ENCODE peak calls at places on chromosomes 11 and 22, in four cellular contexts. One of them, this sample, is unnamed.

GRCh38 chr11:75705541-75705940 is 12.1 kb upstream of the MOGAT2 start:
- DNase-seq in effector memory CD4-positive, alpha-beta T cell: no peak
- DNase-seq in NCI-H1092: no peak
- DNase-seq in T-helper 2 cell: no peak
- DNase-seq in this sample: no peak

GRCh38 chr11:67389477-67389876 is 2.3 kb upstream of the RAD9A start:
- DNase-seq in effector memory CD4-positive, alpha-beta T cell: no peak
- DNase-seq in NCI-H1092: no peak
- DNase-seq in T-helper 2 cell: peak; percentile 44
- DNase-seq in this sample: peak; percentile 80

GRCh38 chr11:69529001-69529400 is 47.5 kb downstream of the LINC01488 start:
- DNase-seq in effector memory CD4-positive, alpha-beta T cell: no peak
- DNase-seq in NCI-H1092: no peak
- DNase-seq in T-helper 2 cell: no peak
- DNase-seq in this sample: no peak

GRCh38 chr11:69880803-69881445 is 61.7 kb upstream of the FGF3 start:
- DNase-seq in effector memory CD4-positive, alpha-beta T cell: no peak
- DNase-seq in NCI-H1092: no peak
- DNase-seq in T-helper 2 cell: no peak
- DNase-seq in this sample: no peak

GRCh38 chr22:48651036-48651890 is 1176.4 kb downstream of the BRD1 start:
- DNase-seq in effector memory CD4-positive, alpha-beta T cell: no peak
- DNase-seq in NCI-H1092: no peak
- DNase-seq in T-helper 2 cell: no peak
- DNase-seq in this sample: no peak

GRCh38 chr22:23401111-23401909 is 178.8 kb downstream of the IGLL1 start:
- DNase-seq in effector memory CD4-positive, alpha-beta T cell: no peak
- DNase-seq in NCI-H1092: no peak
- DNase-seq in T-helper 2 cell: no peak
- DNase-seq in this sample: no peak

GRCh38 chr11:119101759-119102423 is at the start of gene DPAGT1:
- DNase-seq in effector memory CD4-positive, alpha-beta T cell: peak; percentile 75
- DNase-seq in NCI-H1092: peak; percentile 96
- DNase-seq in T-helper 2 cell: peak; percentile 77
- DNase-seq in this sample: peak; percentile 98

GRCh38 chr22:19109198-19110063 is 12.8 kb downstream of the DGCR2 start:
- DNase-seq in effector memory CD4-positive, alpha-beta T cell: peak; percentile 39
- DNase-seq in NCI-H1092: no peak
- DNase-seq in T-helper 2 cell: no peak
- DNase-seq in this sample: no peak

GRCh38 chr11:36793542-36793926 is 195.5 kb upstream of the RAG2 start:
- DNase-seq in effector memory CD4-positive, alpha-beta T cell: no peak
- DNase-seq in NCI-H1092: no peak
- DNase-seq in T-helper 2 cell: no peak
- DNase-seq in this sample: peak; percentile 45

GRCh38 chr11:8332196-8332595 is 68.5 kb upstream of the LMO1 start:
- DNase-seq in effector memory CD4-positive, alpha-beta T cell: no peak
- DNase-seq in NCI-H1092: no peak
- DNase-seq in T-helper 2 cell: no peak
- DNase-seq in this sample: no peak

GRCh38 chr11:45097721-45098493 is 48.5 kb upstream of the PRDM11 start:
- DNase-seq in effector memory CD4-positive, alpha-beta T cell: no peak
- DNase-seq in NCI-H1092: no peak
- DNase-seq in T-helper 2 cell: no peak
- DNase-seq in this sample: peak; percentile 92

GRCh38 chr22:22150457-22150856 is 94.1 kb upstream of the VPREB1 start:
- DNase-seq in effector memory CD4-positive, alpha-beta T cell: no peak
- DNase-seq in NCI-H1092: no peak
- DNase-seq in T-helper 2 cell: no peak
- DNase-seq in this sample: no peak

GRCh38 chr11:62791501-62792192 is at the start of gene TMEM223:
- DNase-seq in effector memory CD4-positive, alpha-beta T cell: peak; percentile 83
- DNase-seq in NCI-H1092: peak; percentile 76
- DNase-seq in T-helper 2 cell: peak; percentile 86
- DNase-seq in this sample: peak; percentile 94

GRCh38 chr11:121465709-121466062 is 12.9 kb upstream of the SORL1-AS1 start:
- DNase-seq in effector memory CD4-positive, alpha-beta T cell: no peak
- DNase-seq in NCI-H1092: no peak
- DNase-seq in T-helper 2 cell: no peak
- DNase-seq in this sample: no peak

GRCh38 chr11:85627332-85627997 is at the start of gene DLG2:
- DNase-seq in effector memory CD4-positive, alpha-beta T cell: no peak
- DNase-seq in NCI-H1092: peak; percentile 49
- DNase-seq in T-helper 2 cell: no peak
- DNase-seq in this sample: peak; percentile 23

GRCh38 chr22:35489225-35489624 is 51.4 kb upstream of the RASD2 start:
- DNase-seq in effector memory CD4-positive, alpha-beta T cell: no peak
- DNase-seq in NCI-H1092: peak; percentile 42
- DNase-seq in T-helper 2 cell: no peak
- DNase-seq in this sample: no peak

GRCh38 chr22:17939011-17939410 is 85.3 kb downstream of the MICAL3 start:
- DNase-seq in effector memory CD4-positive, alpha-beta T cell: no peak
- DNase-seq in NCI-H1092: no peak
- DNase-seq in T-helper 2 cell: no peak
- DNase-seq in this sample: no peak

GRCh38 chr11:6640036-6640984 is 15.3 kb downstream of the DCHS1 start:
- DNase-seq in effector memory CD4-positive, alpha-beta T cell: no peak
- DNase-seq in NCI-H1092: no peak
- DNase-seq in T-helper 2 cell: no peak
- DNase-seq in this sample: no peak

GRCh38 chr22:41873391-41873790 is 40.5 kb downstream of the SREBF2 start:
- DNase-seq in effector memory CD4-positive, alpha-beta T cell: no peak
- DNase-seq in NCI-H1092: no peak
- DNase-seq in T-helper 2 cell: no peak
- DNase-seq in this sample: no peak

GRCh38 chr11:35321532-35322320 is 97.6 kb downstream of the SLC1A2 start:
- DNase-seq in effector memory CD4-positive, alpha-beta T cell: no peak
- DNase-seq in NCI-H1092: peak; percentile 6
- DNase-seq in T-helper 2 cell: no peak
- DNase-seq in this sample: no peak

GRCh38 chr11:1032310-1032891 is 4.1 kb downstream of the MUC6 start:
- DNase-seq in effector memory CD4-positive, alpha-beta T cell: no peak
- DNase-seq in NCI-H1092: no peak
- DNase-seq in T-helper 2 cell: no peak
- DNase-seq in this sample: no peak

GRCh38 chr22:48391171-48391711 is 1436.4 kb downstream of the BRD1 start:
- DNase-seq in effector memory CD4-positive, alpha-beta T cell: no peak
- DNase-seq in NCI-H1092: no peak
- DNase-seq in T-helper 2 cell: no peak
- DNase-seq in this sample: no peak

GRCh38 chr11:134332189-134332631 is 422 bp downstream of the GLB1L2 start:
- DNase-seq in effector memory CD4-positive, alpha-beta T cell: peak; percentile 10
- DNase-seq in NCI-H1092: no peak
- DNase-seq in T-helper 2 cell: no peak
- DNase-seq in this sample: peak; percentile 75

GRCh38 chr11:72627594-72628281 is 46.5 kb downstream of the PDE2A start:
- DNase-seq in effector memory CD4-positive, alpha-beta T cell: no peak
- DNase-seq in NCI-H1092: no peak
- DNase-seq in T-helper 2 cell: no peak
- DNase-seq in this sample: no peak

GRCh38 chr11:12148882-12149281 is 38.5 kb downstream of the MICAL2 start:
- DNase-seq in effector memory CD4-positive, alpha-beta T cell: no peak
- DNase-seq in NCI-H1092: no peak
- DNase-seq in T-helper 2 cell: no peak
- DNase-seq in this sample: no peak

GRCh38 chr22:32203181-32204105 is 1.4 kb downstream of the RFPL2 start:
- DNase-seq in effector memory CD4-positive, alpha-beta T cell: no peak
- DNase-seq in NCI-H1092: no peak
- DNase-seq in T-helper 2 cell: no peak
- DNase-seq in this sample: peak; percentile 39

GRCh38 chr11:119745776-119746535 is 17.0 kb upstream of the NECTIN1 start:
- DNase-seq in effector memory CD4-positive, alpha-beta T cell: no peak
- DNase-seq in NCI-H1092: no peak
- DNase-seq in T-helper 2 cell: no peak
- DNase-seq in this sample: no peak

GRCh38 chr11:128157423-128158298 is 429.7 kb downstream of the ETS1 start:
- DNase-seq in effector memory CD4-positive, alpha-beta T cell: peak; percentile 16
- DNase-seq in NCI-H1092: peak; percentile 71
- DNase-seq in T-helper 2 cell: peak; percentile 12
- DNase-seq in this sample: peak; percentile 84

GRCh38 chr22:24060375-24060788 is 49.3 kb downstream of the CABIN1 start:
- DNase-seq in effector memory CD4-positive, alpha-beta T cell: no peak
- DNase-seq in NCI-H1092: no peak
- DNase-seq in T-helper 2 cell: no peak
- DNase-seq in this sample: no peak

GRCh38 chr11:124678416-124678815 is 4.7 kb downstream of the SPA17 start:
- DNase-seq in effector memory CD4-positive, alpha-beta T cell: no peak
- DNase-seq in NCI-H1092: no peak
- DNase-seq in T-helper 2 cell: no peak
- DNase-seq in this sample: no peak

GRCh38 chr11:95536049-95536448 is 253.5 kb downstream of the FAM76B start:
- DNase-seq in effector memory CD4-positive, alpha-beta T cell: no peak
- DNase-seq in NCI-H1092: no peak
- DNase-seq in T-helper 2 cell: no peak
- DNase-seq in this sample: no peak

GRCh38 chr22:48858121-48858520 is 969.6 kb downstream of the BRD1 start:
- DNase-seq in effector memory CD4-positive, alpha-beta T cell: no peak
- DNase-seq in NCI-H1092: no peak
- DNase-seq in T-helper 2 cell: no peak
- DNase-seq in this sample: no peak

GRCh38 chr11:62402226-62402625 is 16.6 kb upstream of the SCGB1A1 start:
- DNase-seq in effector memory CD4-positive, alpha-beta T cell: peak; percentile 9
- DNase-seq in NCI-H1092: no peak
- DNase-seq in T-helper 2 cell: peak; percentile 33
- DNase-seq in this sample: no peak

GRCh38 chr11:126352934-126353801 is 2.3 kb upstream of the ST3GAL4 start:
- DNase-seq in effector memory CD4-positive, alpha-beta T cell: no peak
- DNase-seq in NCI-H1092: no peak
- DNase-seq in T-helper 2 cell: no peak
- DNase-seq in this sample: peak; percentile 57

GRCh38 chr11:28524098-28524497 is 415.9 kb downstream of the METTL15 start:
- DNase-seq in effector memory CD4-positive, alpha-beta T cell: no peak
- DNase-seq in NCI-H1092: no peak
- DNase-seq in T-helper 2 cell: no peak
- DNase-seq in this sample: no peak

GRCh38 chr11:63843042-63843441 is 4.1 kb downstream of the MARK2 start:
- DNase-seq in effector memory CD4-positive, alpha-beta T cell: no peak
- DNase-seq in NCI-H1092: no peak
- DNase-seq in T-helper 2 cell: no peak
- DNase-seq in this sample: no peak

GRCh38 chr11:3967695-3968094 is 112.2 kb downstream of the STIM1 start:
- DNase-seq in effector memory CD4-positive, alpha-beta T cell: no peak
- DNase-seq in NCI-H1092: no peak
- DNase-seq in T-helper 2 cell: no peak
- DNase-seq in this sample: no peak

GRCh38 chr11:113986351-113987140 is 11.6 kb downstream of the HTR3A start:
- DNase-seq in effector memory CD4-positive, alpha-beta T cell: no peak
- DNase-seq in NCI-H1092: no peak
- DNase-seq in T-helper 2 cell: no peak
- DNase-seq in this sample: no peak

GRCh38 chr11:37504925-37505324 is 906.9 kb upstream of the RAG2 start:
- DNase-seq in effector memory CD4-positive, alpha-beta T cell: no peak
- DNase-seq in NCI-H1092: no peak
- DNase-seq in T-helper 2 cell: no peak
- DNase-seq in this sample: no peak

This sample was measured in GM23338.